ENCODE peak calls at places on chromosomes 16 and 17, in ten cellular contexts. S is effector memory CD8-positive, alpha-beta T cell; Q is foreskin fibroblast; B is pulmonary artery endothelial cell; V is A549; T is Right ventricle myocardium superior; K is NCI-H2081; F is T-helper 1 cell; E is GM12865; U is AG08395. N is an unnamed sample.

GRCh38 chr16:35208001-35208935 is 1748.9 kb downstream of the TP53TG3F start:
- DNase-seq in Q (no peak), K (no peak), T (no peak), E (no peak), B (no peak), V (no peak), U (no peak), S (no peak), F (no peak), N (no peak)

GRCh38 chr16:65954446-65954845 is 412.0 kb upstream of the CDH5 start:
- DNase-seq in S (no peak), E (no peak), U (no peak), T (no peak), K (no peak), B (no peak), Q (no peak), V (no peak), F (no peak), N (no peak)

GRCh38 chr17:45257115-45257514 is 4.8 kb downstream of the SPATA32 start:
- DNase-seq in U (no peak), K (no peak), V (no peak), E (no peak), S (no peak), Q (no peak), T (no peak), B (no peak), F (no peak), N (no peak)

GRCh38 chr16:11494433-11494832 is 92.3 kb downstream of the LITAF start:
- DNase-seq in V (no peak), Q (no peak), T (no peak), U (no peak), S (no peak), K (no peak), B (no peak), E (no peak), F (no peak), N (no peak)

GRCh38 chr17:36935681-36936454 is 1.4 kb upstream of the LHX1 start:
- DNase-seq in T (no peak), F (no peak), V (peak), K (no peak), Q (no peak), E (no peak), U (no peak), S (peak), B (no peak), N (peak)

GRCh38 chr17:28492352-28493310 is 13.5 kb upstream of the FOXN1 start:
- DNase-seq in S (no peak), Q (peak), V (no peak), U (no peak), E (no peak), K (no peak), T (no peak), F (no peak), B (no peak), N (no peak)

GRCh38 chr17:82120148-82120547 is 22.1 kb upstream of the FASN start:
- DNase-seq in F (no peak), T (no peak), K (no peak), Q (peak), E (no peak), U (peak), B (no peak), V (no peak), S (no peak), N (no peak)

GRCh38 chr17:39927928-39928867 is 666 bp downstream of the LRRC3C start:
- DNase-seq in S (no peak), Q (peak), T (peak), U (no peak), F (no peak), K (no peak), B (no peak), V (peak), E (peak), N (no peak)

GRCh38 chr17:17724307-17724921 is 43.2 kb downstream of the RAI1 start:
- DNase-seq in S (no peak), Q (peak), T (no peak), U (peak), F (no peak), K (no peak), V (no peak), B (peak), E (peak), N (peak)

GRCh38 chr17:32503251-32504165 is 16.7 kb downstream of the CDK5R1 start:
- DNase-seq in K (no peak), U (peak), Q (peak), T (no peak), S (peak), E (peak), B (no peak), F (no peak), V (no peak), N (no peak)

GRCh38 chr17:82677353-82677925 is 21.1 kb downstream of the RAB40B start:
- DNase-seq in U (no peak), S (no peak), V (no peak), F (no peak), T (no peak), Q (no peak), B (no peak), K (no peak), E (no peak), N (no peak)

GRCh38 chr17:48883171-48883570 is 9.4 kb upstream of the ATP5MC1 start:
- DNase-seq in B (no peak), T (no peak), F (no peak), U (no peak), Q (no peak), K (no peak), S (no peak), E (no peak), V (no peak), N (no peak)

GRCh38 chr17:61943117-61943516 is 15.3 kb upstream of the INTS2 start:
- DNase-seq in B (no peak), S (no peak), V (no peak), U (no peak), K (no peak), Q (no peak), T (no peak), E (no peak), F (no peak), N (no peak)